ENCODE peak calls at places on chromosomes 16 and 17, in five cellular contexts. F, V, A, N and Q are unnamed samples. For H3K4me1, the result is how much of the 10 kb centered on the place peaks cover.

GRCh38 chr16:3727806-3728381 is 10.6 kb upstream of the TRAP1 start:
- DNase-seq in F (no peak), V (no peak), A (no peak), N (no peak), Q (no peak)

GRCh38 chr17:76122411-76123126 is 18.5 kb downstream of the FOXJ1 start:
- DNase-seq in F (no peak), V (no peak), A (no peak), N (no peak), Q (no peak)

GRCh38 chr17:5950871-5951270 is 119.3 kb upstream of the WSCD1 start:
- DNase-seq in F (no peak), V (no peak), A (peak), N (no peak), Q (no peak)

GRCh38 chr16:89921699-89922476 is 1.3 kb upstream of the TUBB3 start:
- DNase-seq in F (no peak), V (no peak), A (peak), N (peak), Q (peak)

GRCh38 chr16:68367891-68368601 is 57.2 kb downstream of the PRMT7 start:
- DNase-seq in F (no peak), V (no peak), A (no peak), N (no peak), Q (no peak)

GRCh38 chr17:65278050-65278819 is 141.1 kb downstream of the RGS9 start:
- DNase-seq in F (no peak), V (no peak), A (peak), N (peak), Q (peak)

GRCh38 chr16:86491643-86492030 is 18.7 kb upstream of the FOXF1 start:
- DNase-seq in F (no peak), V (no peak), A (no peak), N (no peak), Q (no peak)

GRCh38 chr17:30421592-30421991 is 42.9 kb downstream of the CPD start:
- DNase-seq in F (no peak), V (no peak), A (no peak), N (no peak), Q (no peak)

DNA sequence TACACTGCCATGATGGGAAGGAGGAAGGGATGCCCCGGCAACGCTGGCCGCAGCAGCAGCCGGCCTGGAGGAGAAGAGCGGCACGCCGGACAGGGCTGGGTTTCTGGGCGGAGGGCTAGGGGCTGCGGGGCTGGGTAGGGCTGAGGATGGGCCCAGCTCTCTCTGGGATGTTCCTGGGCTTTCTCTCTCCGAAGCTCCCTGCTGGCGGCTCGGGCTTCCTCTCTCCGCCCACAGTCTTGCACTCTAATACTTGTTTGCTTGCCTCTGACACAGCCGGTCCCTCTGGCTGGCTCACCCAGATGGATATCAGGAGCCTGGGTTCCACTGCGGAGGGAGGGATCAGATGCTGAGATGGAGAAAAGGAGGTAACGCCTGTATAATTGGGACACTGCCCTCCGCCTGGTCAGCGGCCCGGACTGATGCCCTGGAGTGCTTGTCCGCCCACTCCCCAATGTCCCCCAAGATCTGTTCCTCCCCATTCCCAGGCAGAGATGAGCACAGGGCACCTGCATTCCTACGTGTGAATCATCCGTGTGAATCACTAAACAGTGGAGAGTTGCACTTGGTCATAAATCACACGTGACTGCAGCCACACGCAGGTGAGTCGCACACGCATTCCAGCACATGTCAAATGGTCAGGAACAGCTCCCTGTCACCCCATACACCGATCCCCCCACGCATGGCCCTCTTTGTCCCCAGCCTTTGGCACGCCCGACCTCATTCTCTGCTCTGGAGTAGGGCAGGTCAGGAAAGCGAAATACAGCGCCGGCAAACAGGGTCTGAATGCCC is at the start of gene ALOXE3:
- DNase-seq in F (no peak), V (no peak), A (peak), N (peak), Q (no peak)
- H3K4me3 ChIP-seq in F (peak), V (peak), A (peak), N (peak), Q (peak)

DNA sequence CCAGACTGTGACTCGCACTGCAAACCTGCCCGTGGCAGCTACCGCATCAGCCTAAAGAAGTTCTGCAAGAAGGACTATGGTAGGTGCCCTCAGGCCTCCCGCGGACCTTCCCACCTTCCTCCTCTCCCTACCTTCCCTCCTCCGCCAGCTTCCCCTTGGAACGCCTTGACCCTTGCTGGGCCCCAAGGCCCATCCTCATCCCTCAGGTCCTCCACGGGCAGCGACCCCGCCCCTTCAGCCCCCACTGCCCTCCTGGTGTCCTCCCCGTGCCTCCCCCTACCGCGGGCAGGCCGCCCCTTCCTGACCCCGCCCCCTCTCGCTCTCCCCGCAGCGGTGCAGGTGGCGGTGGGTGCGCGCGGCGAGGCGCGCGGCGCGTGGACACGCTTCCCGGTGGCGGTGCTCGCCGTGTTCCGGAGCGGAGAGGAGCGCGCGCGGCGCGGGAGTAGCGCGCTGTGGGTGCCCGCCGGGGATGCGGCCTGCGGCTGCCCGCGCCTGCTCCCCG is 1.5 kb upstream of the TBC1D24 start:
- DNase-seq in F (no peak), V (no peak), A (peak), N (peak), Q (no peak)
- H3K4me1 ChIP-seq in F (under half), V (under half), A (under half), N (under half), Q (under half)

GRCh38 chr17:33868899-33869298 is 386.2 kb upstream of the CCL2 start:
- DNase-seq in F (no peak), V (no peak), A (no peak), N (no peak), Q (no peak)

GRCh38 chr17:33862772-33863602 is 392.1 kb upstream of the CCL2 start:
- DNase-seq in F (no peak), V (no peak), A (no peak), N (no peak), Q (no peak)

DNA sequence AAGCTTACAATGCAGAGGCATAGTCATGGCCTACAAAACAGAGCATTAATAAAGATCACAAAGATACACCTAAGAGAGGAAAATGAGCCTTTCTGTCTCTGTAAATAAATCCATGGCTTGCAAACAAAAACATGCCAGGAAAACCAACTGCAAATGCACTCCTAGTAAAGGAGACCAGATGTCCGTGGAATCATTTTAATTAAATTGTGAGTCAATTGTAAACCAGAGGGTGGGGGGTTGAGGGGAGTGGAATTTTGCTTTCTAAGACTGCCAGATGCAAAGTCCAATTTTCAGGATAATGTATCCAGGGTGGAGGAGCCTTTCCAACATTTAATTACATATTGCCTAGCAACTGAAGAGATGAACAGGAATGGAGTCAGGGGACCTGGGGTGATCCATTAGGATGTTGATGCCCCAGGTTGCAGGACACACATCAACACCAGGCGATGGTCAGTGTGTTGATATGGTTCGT is 390.3 kb upstream of the CCL2 start:
- DNase-seq in F (no peak), V (no peak), A (no peak), N (no peak), Q (no peak)
- H3K4me3 ChIP-seq in F (no peak), V (no peak), A (no peak), N (no peak), Q (no peak)

GRCh38 chr16:84720180-84720579 is 20.4 kb downstream of the USP10 start:
- DNase-seq in F (no peak), V (no peak), A (no peak), N (no peak), Q (no peak)

GRCh38 chr16:84725481-84726078 is 25.8 kb downstream of the USP10 start:
- DNase-seq in F (no peak), V (no peak), A (no peak), N (no peak), Q (no peak)

GRCh38 chr16:84726079-84726669 is 26.4 kb downstream of the USP10 start:
- DNase-seq in F (peak), V (peak), A (peak), N (peak), Q (peak)

GRCh38 chr16:84724619-84725307 is 25.0 kb downstream of the USP10 start:
- DNase-seq in F (no peak), V (no peak), A (no peak), N (no peak), Q (no peak)

GRCh38 chr16:84722068-84722467 is 22.3 kb downstream of the USP10 start:
- DNase-seq in F (no peak), V (no peak), A (no peak), N (no peak), Q (no peak)
- H3K4me1 ChIP-seq in F (under half), V (under half), A (under half), N (under half), Q (under half)

GRCh38 chr17:81902653-81903414 is 796 bp downstream of the NPB start:
- DNase-seq in F (no peak), V (no peak), A (peak), N (no peak), Q (no peak)
- H3K4me3 ChIP-seq in F (no peak), V (peak), A (peak), N (no peak), Q (no peak)

GRCh38 chr16:14392960-14393359 is 237.1 kb downstream of the PARN start:
- DNase-seq in F (no peak), V (no peak), A (no peak), N (no peak), Q (no peak)

GRCh38 chr16:14389359-14389758 is 240.7 kb downstream of the PARN start:
- DNase-seq in F (no peak), V (no peak), A (no peak), N (no peak), Q (no peak)

GRCh38 chr16:14386115-14386514 is 243.9 kb downstream of the PARN start:
- DNase-seq in F (no peak), V (no peak), A (no peak), N (no peak), Q (no peak)

GRCh38 chr16:14384745-14385144 is 245.3 kb downstream of the PARN start:
- DNase-seq in F (no peak), V (no peak), A (no peak), N (no peak), Q (no peak)

GRCh38 chr16:14388243-14388642 is 241.8 kb downstream of the PARN start:
- DNase-seq in F (no peak), V (no peak), A (no peak), N (no peak), Q (no peak)
- H3K4me1 ChIP-seq in F (under half), V (under half), A (under half), N (under half), Q (under half)

GRCh38 chr17:59367657-59368045 is 36.2 kb downstream of the YPEL2 start:
- DNase-seq in F (no peak), V (no peak), A (no peak), N (no peak), Q (no peak)
- H3K4me3 ChIP-seq in F (no peak), V (no peak), A (no peak), N (no peak), Q (no peak)

DNA sequence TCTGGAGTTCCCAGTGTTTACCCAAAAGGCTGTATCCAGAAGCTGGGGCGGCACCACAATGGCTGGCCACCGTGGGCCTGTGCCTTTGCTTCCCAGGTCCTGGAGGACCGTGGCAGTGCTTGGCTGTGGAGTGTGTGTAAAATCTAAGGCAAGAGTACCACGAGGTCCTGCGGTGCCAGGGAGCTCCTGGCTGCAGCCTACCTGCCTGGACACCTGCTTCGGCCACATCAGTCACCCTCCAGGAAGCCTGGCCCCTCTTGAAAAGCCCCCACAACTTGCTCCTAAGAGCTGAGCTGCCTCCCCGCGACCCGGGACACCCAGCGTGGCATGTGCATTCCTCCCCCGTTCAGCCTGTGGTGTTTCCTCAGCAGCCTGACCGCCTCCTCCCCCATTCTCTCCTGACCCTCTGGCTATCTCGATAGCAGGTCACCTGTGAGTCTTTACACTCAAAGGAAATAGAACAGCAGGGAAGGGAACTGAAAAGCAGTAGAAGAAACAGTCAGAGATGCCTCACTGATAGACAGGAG is 7.9 kb downstream of the TIMM22 start:
- DNase-seq in F (no peak), V (no peak), A (no peak), N (no peak), Q (no peak)
- H3K4me1 ChIP-seq in F (under half), V (half or more), A (under half), N (under half), Q (under half)